ENCODE peak calls at places on chromosome 9, in four cellular contexts. One of them, this sample, is unnamed.

GRCh38 chr9:85258823-85259370 is 482.9 kb downstream of the AGTPBP1 start:
- DNase-seq in NCI-H774: no peak
- DNase-seq in GM12865: peak; percentile 52
- DNase-seq in HEK293T: peak; percentile 80
- DNase-seq in this sample: peak; percentile 65

GRCh38 chr9:14323969-14324366 is 10.0 kb upstream of the NFIB start:
- DNase-seq in NCI-H774: no peak
- DNase-seq in GM12865: no peak
- DNase-seq in HEK293T: no peak
- DNase-seq in this sample: no peak

GRCh38 chr9:99833735-99834134 is 12.1 kb downstream of the NR4A3 start:
- DNase-seq in NCI-H774: no peak
- DNase-seq in GM12865: peak; percentile 51
- DNase-seq in HEK293T: no peak
- DNase-seq in this sample: no peak

GRCh38 chr9:100714372-100715099 is 136.7 kb downstream of the CAVIN4 start:
- DNase-seq in NCI-H774: peak; percentile 62
- DNase-seq in GM12865: peak; percentile 61
- DNase-seq in HEK293T: peak; percentile 75
- DNase-seq in this sample: peak; percentile 55

GRCh38 chr9:85927077-85927476 is 13.9 kb upstream of the NAA35 start:
- DNase-seq in NCI-H774: no peak
- DNase-seq in GM12865: no peak
- DNase-seq in HEK293T: no peak
- DNase-seq in this sample: no peak

GRCh38 chr9:137304383-137305059 is 2.5 kb upstream of the NRARP start:
- DNase-seq in NCI-H774: no peak
- DNase-seq in GM12865: no peak
- DNase-seq in HEK293T: no peak
- DNase-seq in this sample: no peak

GRCh38 chr9:68595868-68596267 is 55.2 kb upstream of the TMEM252 start:
- DNase-seq in NCI-H774: no peak
- DNase-seq in GM12865: no peak
- DNase-seq in HEK293T: no peak
- DNase-seq in this sample: no peak

GRCh38 chr9:136750526-136750925 is 2.2 kb upstream of the LCN6 start:
- DNase-seq in NCI-H774: no peak
- DNase-seq in GM12865: no peak
- DNase-seq in HEK293T: no peak
- DNase-seq in this sample: no peak

GRCh38 chr9:120711354-120711753 is 2.9 kb downstream of the MEGF9 start:
- DNase-seq in NCI-H774: no peak
- DNase-seq in GM12865: no peak
- DNase-seq in HEK293T: no peak
- DNase-seq in this sample: no peak

GRCh38 chr9:98851730-98852462 is 44.4 kb downstream of the GALNT12 start:
- DNase-seq in NCI-H774: no peak
- DNase-seq in GM12865: no peak
- DNase-seq in HEK293T: no peak
- DNase-seq in this sample: no peak

GRCh38 chr9:5493597-5494511 is 16.5 kb upstream of the PDCD1LG2 start:
- DNase-seq in NCI-H774: no peak
- DNase-seq in GM12865: peak; percentile 95
- DNase-seq in HEK293T: no peak
- DNase-seq in this sample: no peak

GRCh38 chr9:135606885-135607259 is 32.5 kb downstream of the GLT6D1 start:
- DNase-seq in NCI-H774: no peak
- DNase-seq in GM12865: no peak
- DNase-seq in HEK293T: no peak
- DNase-seq in this sample: no peak

GRCh38 chr9:129561594-129562281 is 59.2 kb downstream of the C9orf50 start:
- DNase-seq in NCI-H774: peak; percentile 14
- DNase-seq in GM12865: no peak
- DNase-seq in HEK293T: no peak
- DNase-seq in this sample: no peak

GRCh38 chr9:131886839-131887238 is 147.0 kb upstream of the RAPGEF1 start:
- DNase-seq in NCI-H774: no peak
- DNase-seq in GM12865: no peak
- DNase-seq in HEK293T: no peak
- DNase-seq in this sample: no peak

GRCh38 chr9:131678499-131679111 is 61.3 kb downstream of the RAPGEF1 start:
- DNase-seq in NCI-H774: peak; percentile 69
- DNase-seq in GM12865: peak; percentile 94
- DNase-seq in HEK293T: peak; percentile 62
- DNase-seq in this sample: no peak

GRCh38 chr9:123656565-123656964 is 273.4 kb downstream of the DENND1A start:
- DNase-seq in NCI-H774: no peak
- DNase-seq in GM12865: no peak
- DNase-seq in HEK293T: no peak
- DNase-seq in this sample: no peak

GRCh38 chr9:5269249-5269715 is 35.2 kb downstream of the RLN2 start:
- DNase-seq in NCI-H774: no peak
- DNase-seq in GM12865: no peak
- DNase-seq in HEK293T: no peak
- DNase-seq in this sample: no peak

GRCh38 chr9:37329576-37329975 is 92.9 kb upstream of the GRHPR start:
- DNase-seq in NCI-H774: no peak
- DNase-seq in GM12865: peak; percentile 75
- DNase-seq in HEK293T: no peak
- DNase-seq in this sample: peak; percentile 11

GRCh38 chr9:2120926-2121689 is 106.0 kb downstream of the SMARCA2 start:
- DNase-seq in NCI-H774: no peak
- DNase-seq in GM12865: no peak
- DNase-seq in HEK293T: no peak
- DNase-seq in this sample: no peak

GRCh38 chr9:89362647-89363310 is 44.5 kb downstream of the SECISBP2 start:
- DNase-seq in NCI-H774: no peak
- DNase-seq in GM12865: no peak
- DNase-seq in HEK293T: no peak
- DNase-seq in this sample: no peak

GRCh38 chr9:34501889-34502425 is 20.8 kb downstream of the ENHO start:
- DNase-seq in NCI-H774: no peak
- DNase-seq in GM12865: no peak
- DNase-seq in HEK293T: no peak
- DNase-seq in this sample: no peak

GRCh38 chr9:109476781-109477268 is 21.3 kb downstream of the PTPN3 start:
- DNase-seq in NCI-H774: no peak
- DNase-seq in GM12865: no peak
- DNase-seq in HEK293T: no peak
- DNase-seq in this sample: no peak

GRCh38 chr9:35673132-35673997 is at the start of gene CA9:
- DNase-seq in NCI-H774: no peak
- DNase-seq in GM12865: no peak
- DNase-seq in HEK293T: no peak
- DNase-seq in this sample: peak; percentile 39

GRCh38 chr9:98523231-98523901 is 185.4 kb downstream of the GABBR2 start:
- DNase-seq in NCI-H774: no peak
- DNase-seq in GM12865: no peak
- DNase-seq in HEK293T: peak; percentile 36
- DNase-seq in this sample: no peak

This sample was measured in COR-L47.